ENCODE peak calls at places on chromosomes 13 and 19, in nine cellular contexts. D is fibroblast of mammary gland, X is IMR-90, W is A673, U is psoas muscle, O is ovary, Q is tibial artery, L is epithelial cell of esophagus, A is heart left ventricle. K is an unnamed sample.

GRCh38 chr13:60583196-60583908 is 186.3 kb downstream of the TDRD3 start:
- DNase-seq in A (no peak), Q (no peak), O (no peak), L (no peak), W (peak; percentile 86), D (peak; percentile 89), U (no peak), X (peak; percentile 16), K (no peak)

GRCh38 chr13:49607761-49608160 is 20.5 kb upstream of the ARL11 start:
- DNase-seq in L (no peak), U (no peak), X (no peak), D (no peak), A (no peak), W (no peak), Q (no peak), O (no peak), K (no peak)

GRCh38 chr13:80132741-80133601 is 208.0 kb downstream of the SPRY2 start:
- DNase-seq in Q (peak; percentile 82), X (peak; percentile 62), A (peak; percentile 74), L (no peak), D (peak; percentile 69), U (peak; percentile 73), O (peak; percentile 22), W (peak; percentile 78), K (peak; percentile 77)

GRCh38 chr13:34430294-34430693 is 511.8 kb upstream of the NBEA start:
- DNase-seq in D (peak; percentile 21), X (peak; percentile 3), O (no peak), U (no peak), L (no peak), A (no peak), Q (no peak), W (no peak), K (no peak)

GRCh38 chr13:67148219-67148583 is 81.9 kb downstream of the PCDH9 start:
- DNase-seq in L (peak; percentile 30), D (peak; percentile 62), U (no peak), O (no peak), Q (no peak), X (peak; percentile 68), W (no peak), A (no peak), K (no peak)

GRCh38 chr19:5288347-5288739 is 52.3 kb downstream of the PTPRS start:
- DNase-seq in L (no peak), A (no peak), Q (no peak), D (no peak), O (no peak), X (no peak), W (no peak), U (peak; percentile 73), K (no peak)

GRCh38 chr19:6278740-6279619 is 795 bp downstream of the MLLT1 start:
- DNase-seq in D (no peak), U (peak; percentile 65), A (no peak), X (no peak), Q (no peak), W (no peak), O (peak; percentile 35), L (no peak), K (no peak)

GRCh38 chr13:109200556-109200955 is 571.1 kb downstream of the MYO16 start:
- DNase-seq in L (no peak), A (no peak), Q (no peak), D (no peak), X (peak; percentile 6), U (no peak), W (no peak), O (no peak), K (no peak)

GRCh38 chr19:16373539-16373938 is 48.9 kb downstream of the KLF2 start:
- DNase-seq in Q (no peak), A (no peak), O (peak; percentile 84), U (peak; percentile 70), W (no peak), D (peak; percentile 97), L (no peak), X (peak; percentile 83), K (peak; percentile 87)

GRCh38 chr13:79775830-79776229 is 294.9 kb downstream of the NDFIP2 start:
- DNase-seq in U (no peak), D (peak; percentile 80), W (peak; percentile 79), X (peak; percentile 87), O (no peak), L (peak; percentile 68), Q (no peak), A (peak; percentile 17), K (no peak)

GRCh38 chr13:52760078-52760477 is 20.5 kb upstream of the CNMD start:
- DNase-seq in A (no peak), X (no peak), L (no peak), U (no peak), Q (no peak), O (no peak), D (no peak), W (no peak), K (no peak)

GRCh38 chr13:111792956-111793355 is 274.0 kb upstream of the SOX1 start:
- DNase-seq in U (no peak), Q (no peak), W (no peak), L (no peak), X (no peak), A (no peak), O (no peak), D (no peak), K (peak; percentile 20)

GRCh38 chr13:111845621-111846351 is 221.2 kb upstream of the SOX1 start:
- DNase-seq in D (no peak), X (no peak), A (no peak), L (no peak), O (no peak), Q (peak; percentile 35), W (no peak), U (no peak), K (no peak)

GRCh38 chr13:49838989-49839388 is 46.5 kb upstream of the KPNA3 start:
- DNase-seq in W (no peak), D (no peak), U (no peak), L (peak; percentile 27), Q (no peak), A (no peak), O (no peak), X (no peak), K (no peak)

GRCh38 chr13:36154567-36155231 is 23.5 kb upstream of the DCLK1 start:
- DNase-seq in W (no peak), O (peak; percentile 8), Q (no peak), D (no peak), X (no peak), A (peak; percentile 18), U (no peak), L (peak; percentile 12), K (peak; percentile 74)

GRCh38 chr13:21673592-21674270 is 2.9 kb downstream of the FGF9 start:
- DNase-seq in U (peak; percentile 65), X (peak; percentile 36), O (no peak), D (no peak), Q (no peak), W (peak; percentile 62), A (peak; percentile 35), L (peak; percentile 66), K (peak; percentile 75)

DNA sequence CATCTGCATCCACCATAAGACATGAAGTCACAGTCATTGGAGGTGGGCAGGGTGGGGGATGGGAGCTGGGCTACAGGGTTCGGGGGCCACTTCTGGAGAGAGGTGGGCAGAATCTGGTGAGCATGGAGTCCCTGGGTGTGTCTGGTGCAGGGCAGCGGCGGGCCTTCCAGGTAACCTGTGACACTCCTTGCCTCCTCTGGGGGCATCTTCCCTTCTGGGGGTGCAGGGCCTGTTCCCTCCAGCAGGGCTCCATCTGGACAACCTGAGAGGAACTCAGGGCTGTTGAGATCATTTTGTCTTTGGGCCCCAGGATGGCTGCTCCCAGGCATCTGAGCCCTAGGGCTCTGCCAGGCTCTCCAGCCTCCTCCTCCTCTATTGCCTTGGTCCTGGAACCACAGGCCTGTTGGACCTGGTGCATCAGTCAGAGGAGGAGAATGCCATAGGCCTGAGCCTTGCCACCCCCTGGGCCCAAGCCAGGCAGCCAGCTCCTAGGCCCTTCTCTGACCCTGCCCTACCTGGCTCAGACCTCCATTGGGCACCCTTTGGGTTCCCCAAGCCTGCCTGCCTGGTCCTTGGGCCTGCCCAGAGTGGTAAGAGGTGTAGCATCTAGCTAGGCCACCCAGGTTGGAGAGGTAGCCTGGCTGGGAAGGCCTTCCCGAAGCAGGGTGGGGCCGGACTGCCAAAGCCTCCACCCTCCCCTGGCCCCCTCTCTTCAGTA is 13.4 kb downstream of the LYL1 start:
- DNase-seq in X (no peak), U (no peak), O (no peak), W (peak; percentile 50), D (no peak), A (no peak), L (no peak), Q (no peak), K (no peak)
- TF ChIP-seq CTCF in X (peak; percentile 49), U (no peak), O (no peak), W (peak; percentile 44), D (peak; percentile 40), A (no peak), L (peak; percentile 26), Q (peak; percentile 31), K (no peak)

DNA sequence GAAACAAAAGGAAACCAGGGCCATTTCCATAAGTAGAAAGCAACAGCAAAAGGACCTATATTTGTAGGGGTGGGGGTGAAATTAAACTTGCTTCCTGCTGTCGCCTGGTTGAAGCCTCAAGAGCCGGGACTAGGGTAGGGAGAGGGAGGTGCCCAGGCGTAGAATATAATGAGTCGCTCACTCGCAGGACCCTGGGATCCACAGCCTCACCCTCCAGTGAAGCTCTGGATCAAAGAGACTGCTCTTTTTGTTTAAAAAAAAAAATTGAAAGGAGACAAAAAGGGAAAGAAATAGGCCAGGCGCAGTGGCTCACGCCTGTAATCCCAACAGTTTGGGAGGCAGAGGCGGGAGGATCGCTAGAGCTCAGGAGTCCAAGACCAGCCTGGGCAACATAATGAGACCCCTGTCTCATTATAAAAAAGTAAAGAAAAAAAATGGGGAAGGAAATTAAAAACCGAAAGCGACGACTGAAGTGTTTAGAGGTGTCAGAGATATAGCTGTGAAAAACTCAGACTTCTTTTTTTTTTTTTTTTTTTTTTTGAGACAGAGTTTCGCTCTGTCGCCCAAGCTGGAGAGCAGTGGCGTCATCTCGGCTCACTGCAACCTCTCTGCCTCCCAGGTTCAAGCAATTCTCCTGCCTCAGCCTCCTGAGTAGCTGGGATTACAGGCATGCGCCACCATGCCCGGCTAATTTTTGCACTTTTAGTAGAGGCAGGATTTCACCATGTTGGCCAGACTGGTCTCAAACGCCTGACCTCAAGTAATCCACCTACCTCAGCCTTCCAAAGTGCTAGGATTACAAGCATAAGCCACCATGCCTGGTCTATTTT is 10.9 kb upstream of the ADGRE5 start:
- DNase-seq in U (no peak), L (no peak), O (no peak), Q (no peak), D (no peak), A (no peak), W (no peak), X (no peak), K (no peak)
- H3K4me3 ChIP-seq in U (peak overlapping the region; percentile 7), L (no peak overlapping the region), O (no peak overlapping the region), Q (no peak overlapping the region), D (no peak overlapping the region), A (no peak overlapping the region), W (no peak overlapping the region), X (no peak overlapping the region), K (no peak overlapping the region)

GRCh38 chr19:45960595-45961235 is 12.9 kb downstream of the NOVA2 start:
- DNase-seq in O (no peak), X (no peak), A (no peak), W (no peak), L (no peak), U (no peak), D (no peak), Q (no peak), K (no peak)
- TF ChIP-seq CTCF in O (no peak), X (no peak), A (no peak), W (no peak), L (no peak), U (no peak), D (no peak), Q (no peak), K (no peak)

DNA sequence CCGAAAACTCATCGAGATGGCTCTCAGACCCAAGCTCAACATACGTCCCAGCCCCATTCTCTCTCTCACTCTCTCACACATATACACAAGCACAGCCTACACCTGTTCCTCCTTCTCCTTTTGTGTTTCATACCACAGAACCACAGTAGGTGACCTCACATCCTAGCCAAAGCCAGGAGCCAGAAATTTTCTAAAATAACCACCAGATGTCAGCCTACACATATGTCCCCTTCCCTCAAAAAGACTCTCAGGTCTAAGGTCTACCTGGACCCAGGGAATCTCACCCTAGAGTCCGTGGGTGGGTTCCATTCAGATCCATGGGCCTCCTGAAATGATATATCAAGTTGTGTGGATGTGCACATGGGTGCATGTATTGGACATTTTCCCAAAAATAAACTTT is 104.2 kb upstream of the IPO5 start:
- DNase-seq in D (peak; percentile 26), L (peak; percentile 50), Q (no peak), U (no peak), W (peak; percentile 59), A (no peak), X (peak; percentile 52), O (no peak), K (no peak)
- H3K4me3 ChIP-seq in D (no peak overlapping the region), L (no peak overlapping the region), Q (no peak overlapping the region), U (no peak overlapping the region), W (no peak overlapping the region), A (no peak overlapping the region), X (no peak overlapping the region), O (no peak overlapping the region), K (no peak overlapping the region)